ENCODE peak calls at places on chromosomes 6 and 20, in eight cellular contexts. Q, O, A, V, X, W, L and N are unnamed samples.

GRCh38 chr6:148177589-148178233 is 164.9 kb upstream of the SASH1 start:
- DNase-seq in Q (peak), O (peak), A (peak), V (peak), X (peak), W (peak), L (no peak), N (no peak)

GRCh38 chr6:69732045-69732444 is 64.8 kb downstream of the LMBRD1 start:
- DNase-seq in Q (peak), O (no peak), A (peak), V (no peak), X (no peak), W (no peak), L (no peak), N (no peak)

GRCh38 chr6:85593438-85594196 is at the start of gene SNX14:
- DNase-seq in Q (peak), O (peak), A (peak), V (peak), X (peak), W (peak), L (peak), N (peak)

GRCh38 chr6:153511896-153512496 is 380.9 kb upstream of the RGS17 start:
- DNase-seq in Q (peak), O (peak), A (peak), V (no peak), X (no peak), W (peak), L (no peak), N (no peak)

GRCh38 chr20:16701296-16701695 is 28.5 kb upstream of the SNRPB2 start:
- DNase-seq in Q (no peak), O (no peak), A (peak), V (no peak), X (no peak), W (no peak), L (no peak), N (no peak)

GRCh38 chr20:1633535-1633934 is 13.7 kb upstream of the SIRPB1 start:
- DNase-seq in Q (no peak), O (no peak), A (no peak), V (no peak), X (no peak), W (no peak), L (peak), N (no peak)

GRCh38 chr6:24974182-24975171 is 38.7 kb upstream of the RIPOR2 start:
- DNase-seq in Q (no peak), O (no peak), A (no peak), V (no peak), X (no peak), W (no peak), L (no peak), N (no peak)

GRCh38 chr20:45630366-45630765 is 718 bp downstream of the WFDC9 start:
- DNase-seq in Q (peak), O (no peak), A (peak), V (no peak), X (no peak), W (no peak), L (no peak), N (no peak)

GRCh38 chr6:20377623-20378265 is 23.9 kb upstream of the E2F3 start:
- DNase-seq in Q (peak), O (no peak), A (peak), V (no peak), X (no peak), W (peak), L (no peak), N (no peak)

GRCh38 chr6:30752164-30752927 is 8.0 kb upstream of the IER3 start:
- DNase-seq in Q (peak), O (peak), A (peak), V (peak), X (peak), W (peak), L (peak), N (no peak)

GRCh38 chr6:113596907-113597583 is 260.1 kb upstream of the MARCKS start:
- DNase-seq in Q (peak), O (no peak), A (peak), V (no peak), X (peak), W (peak), L (peak), N (no peak)

GRCh38 chr6:161139766-161140553 is 133.9 kb downstream of the AGPAT4 start:
- DNase-seq in Q (peak), O (no peak), A (peak), V (peak), X (no peak), W (no peak), L (no peak), N (no peak)

GRCh38 chr6:110951986-110952794 is 6.3 kb upstream of the GTF3C6 start:
- DNase-seq in Q (peak), O (no peak), A (peak), V (no peak), X (no peak), W (peak), L (no peak), N (no peak)

GRCh38 chr6:14442250-14442649 is 324.7 kb downstream of the CD83 start:
- DNase-seq in Q (no peak), O (no peak), A (no peak), V (no peak), X (no peak), W (no peak), L (no peak), N (no peak)

DNA sequence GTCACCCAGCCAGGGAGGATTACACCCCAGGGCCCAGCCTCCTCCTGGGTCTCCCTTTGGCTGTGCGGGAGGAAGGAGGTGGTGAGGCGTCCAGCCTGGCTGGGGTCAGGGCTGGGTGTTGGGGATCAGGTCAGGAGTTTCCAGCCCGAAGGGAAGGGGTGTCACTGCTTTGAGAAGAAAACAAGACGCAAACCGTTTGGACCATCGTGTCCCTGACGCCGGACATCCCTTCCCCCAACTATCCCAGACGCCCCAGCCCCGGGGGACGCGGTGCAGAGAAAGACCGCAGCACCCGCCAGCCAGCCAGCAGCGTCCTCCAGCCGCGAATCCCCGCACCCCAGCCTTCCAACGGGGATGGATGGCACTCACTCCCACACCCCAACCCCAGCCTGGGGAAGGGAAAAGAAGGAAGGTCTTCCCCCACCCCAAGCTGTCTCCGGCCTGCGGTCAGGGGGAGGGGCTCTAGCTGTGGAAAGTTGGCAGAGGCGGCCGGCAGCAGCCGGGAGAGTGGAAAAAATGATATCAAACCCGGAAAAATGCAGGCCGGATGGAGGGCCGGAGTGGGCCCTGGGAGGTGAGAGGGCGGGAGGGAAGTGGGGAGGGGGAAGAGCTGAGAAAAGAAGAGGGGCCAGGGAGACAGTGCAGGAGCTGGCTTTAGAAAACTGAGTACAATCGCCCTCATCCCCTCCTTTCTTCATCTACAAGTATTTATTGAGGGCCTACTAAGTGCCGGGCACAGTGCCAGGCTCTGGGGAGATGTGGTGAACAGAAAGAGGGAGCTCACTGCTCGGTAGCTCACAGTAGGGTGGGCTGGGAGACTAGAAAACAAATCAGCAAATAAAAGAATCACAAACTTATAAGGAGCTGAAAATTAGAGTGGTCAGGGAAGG is 10.6 kb downstream of the REM1 start:
- DNase-seq in Q (peak), O (peak), A (peak), V (peak), X (peak), W (peak), L (no peak), N (no peak)
- H3K4me3 ChIP-seq in Q (no peak), O (no peak), A (peak), V (peak), X (peak), W (no peak), L (no peak), N (no peak)

DNA sequence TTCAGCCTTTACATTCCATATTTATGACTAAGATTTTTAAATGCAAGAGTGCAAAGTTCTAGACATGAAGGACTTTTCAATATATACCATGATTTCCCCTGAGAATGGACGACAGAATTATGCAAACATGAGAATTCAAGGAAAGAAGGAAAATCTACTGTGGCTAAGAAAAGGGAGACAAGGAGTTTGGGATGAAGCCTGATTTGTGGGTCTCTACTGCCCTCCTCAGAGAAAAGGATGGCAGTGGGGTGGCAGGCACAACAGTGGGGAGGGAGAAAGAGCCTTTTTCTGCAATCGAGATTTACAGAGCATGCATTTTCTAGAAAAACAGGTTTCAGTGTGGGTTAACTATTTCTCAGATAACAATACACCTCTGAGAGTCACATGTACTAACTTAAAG is 466.9 kb upstream of the NRSN1 start:
- DNase-seq in Q (peak), O (peak), A (peak), V (no peak), X (no peak), W (peak), L (peak), N (no peak)
- TF ChIP-seq CTCF in Q (no peak), O (peak), A (peak), V (peak), X (peak), W (peak), L (peak), N (no peak)

DNA sequence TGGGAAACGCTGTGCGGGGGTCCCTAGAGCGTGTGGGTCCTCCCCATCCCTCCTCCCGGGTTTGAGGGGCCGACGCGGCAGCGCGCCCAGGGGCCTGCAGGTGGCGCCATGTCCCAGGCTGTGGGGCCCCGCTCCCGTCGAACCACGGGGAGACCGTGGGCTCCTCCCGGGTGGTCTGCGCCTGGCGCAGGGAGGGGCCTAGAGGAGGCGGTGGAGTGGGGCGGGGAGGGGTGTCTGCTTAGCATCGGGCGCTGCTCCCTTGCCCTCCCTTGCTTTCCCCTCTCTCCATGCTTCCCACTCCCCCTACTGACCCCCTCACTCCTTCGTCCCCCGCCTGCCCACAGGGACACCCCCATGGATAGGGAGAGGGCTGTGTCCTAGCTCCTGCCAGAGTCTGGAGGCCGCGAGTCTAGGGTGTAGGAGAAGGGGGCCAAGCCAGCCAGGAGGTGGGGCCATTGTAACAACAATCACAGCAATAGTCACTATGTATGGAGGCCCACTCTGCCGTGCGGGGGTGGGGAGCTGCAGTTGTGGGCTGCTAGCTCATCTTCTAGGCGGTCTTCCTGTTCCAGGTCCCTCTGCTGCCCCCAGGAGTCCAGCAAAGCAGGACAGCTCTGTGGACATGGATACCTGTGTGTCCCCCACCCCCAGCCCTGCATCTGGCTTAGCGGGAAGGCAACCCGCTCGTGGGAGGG is 51.7 kb downstream of the CHMP4B start:
- DNase-seq in Q (peak), O (peak), A (peak), V (peak), X (peak), W (peak), L (peak), N (no peak)
- H3K4me3 ChIP-seq in Q (peak), O (no peak), A (peak), V (peak), X (no peak), W (no peak), L (no peak), N (no peak)

DNA sequence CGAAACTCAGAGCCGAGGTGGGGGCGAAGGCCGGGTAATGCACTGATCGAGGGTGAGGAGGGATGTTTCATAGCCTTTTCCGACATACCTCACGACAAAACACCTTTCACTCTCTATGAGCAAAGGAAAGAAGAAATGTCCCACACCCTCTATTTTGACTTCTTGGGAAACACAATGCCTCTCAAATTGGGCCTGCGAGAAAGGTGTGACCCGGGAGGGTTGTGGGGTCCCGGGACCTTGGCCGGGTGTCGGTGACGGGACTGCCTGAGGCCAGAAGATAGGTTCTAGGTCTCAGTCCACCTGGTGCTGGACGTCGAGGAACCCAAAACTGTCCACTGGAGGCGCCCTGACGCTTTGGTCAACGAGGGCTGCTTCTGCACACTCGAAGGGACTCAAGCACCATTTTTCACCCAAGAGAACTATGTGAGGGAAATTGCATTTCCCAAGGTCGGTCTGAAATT is 41.1 kb upstream of the OSTM1 start:
- DNase-seq in Q (peak), O (peak), A (peak), V (peak), X (no peak), W (peak), L (peak), N (no peak)
- TF ChIP-seq CTCF in Q (peak), O (peak), A (peak), V (peak), X (no peak), W (peak), L (peak), N (peak)

GRCh38 chr6:134173007-134173690 is 120.7 kb upstream of the SLC2A12 start:
- DNase-seq in Q (peak), O (no peak), A (peak), V (no peak), X (no peak), W (peak), L (no peak), N (no peak)

GRCh38 chr6:134172020-134172766 is 119.8 kb upstream of the SLC2A12 start:
- DNase-seq in Q (peak), O (no peak), A (peak), V (no peak), X (no peak), W (no peak), L (no peak), N (no peak)

GRCh38 chr6:134169881-134170486 is 117.6 kb upstream of the SLC2A12 start:
- DNase-seq in Q (peak), O (no peak), A (peak), V (peak), X (no peak), W (peak), L (no peak), N (no peak)

GRCh38 chr6:134170844-134171243 is 118.4 kb upstream of the SLC2A12 start:
- DNase-seq in Q (peak), O (no peak), A (peak), V (peak), X (no peak), W (peak), L (no peak), N (no peak)

DNA sequence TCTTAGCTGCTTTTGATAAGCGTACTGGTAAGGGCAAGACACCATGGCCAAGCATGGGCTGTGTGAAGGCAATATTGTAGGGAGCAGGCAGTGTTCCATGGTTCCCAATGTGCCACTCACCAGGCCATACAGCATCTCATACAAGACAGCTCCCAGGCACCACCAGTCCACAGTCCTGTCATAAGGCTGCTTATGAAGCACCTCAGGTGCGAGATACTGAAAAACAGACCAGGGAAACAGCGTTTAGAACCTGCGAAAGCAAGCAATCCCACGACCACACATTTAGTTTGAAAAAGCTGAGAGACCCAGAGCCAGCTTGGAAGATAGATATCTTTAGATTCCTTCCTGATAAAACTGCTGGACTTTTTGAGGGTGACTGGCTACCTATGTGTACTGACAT is 119.1 kb upstream of the SLC2A12 start:
- DNase-seq in Q (peak), O (no peak), A (peak), V (no peak), X (no peak), W (peak), L (no peak), N (no peak)
- H3K4me3 ChIP-seq in Q (peak), O (peak), A (peak), V (peak), X (no peak), W (no peak), L (no peak), N (no peak)

GRCh38 chr6:56767435-56767834 is 124.7 kb upstream of the DST start:
- DNase-seq in Q (no peak), O (no peak), A (no peak), V (no peak), X (no peak), W (no peak), L (no peak), N (no peak)

GRCh38 chr6:56771929-56772607 is 129.4 kb upstream of the DST start:
- DNase-seq in Q (no peak), O (no peak), A (no peak), V (no peak), X (no peak), W (no peak), L (no peak), N (no peak)

GRCh38 chr6:56767892-56768531 is 125.3 kb upstream of the DST start:
- DNase-seq in Q (peak), O (no peak), A (no peak), V (no peak), X (no peak), W (no peak), L (no peak), N (no peak)

GRCh38 chr6:56771189-56771588 is 128.5 kb upstream of the DST start:
- DNase-seq in Q (no peak), O (no peak), A (no peak), V (no peak), X (no peak), W (no peak), L (no peak), N (no peak)

DNA sequence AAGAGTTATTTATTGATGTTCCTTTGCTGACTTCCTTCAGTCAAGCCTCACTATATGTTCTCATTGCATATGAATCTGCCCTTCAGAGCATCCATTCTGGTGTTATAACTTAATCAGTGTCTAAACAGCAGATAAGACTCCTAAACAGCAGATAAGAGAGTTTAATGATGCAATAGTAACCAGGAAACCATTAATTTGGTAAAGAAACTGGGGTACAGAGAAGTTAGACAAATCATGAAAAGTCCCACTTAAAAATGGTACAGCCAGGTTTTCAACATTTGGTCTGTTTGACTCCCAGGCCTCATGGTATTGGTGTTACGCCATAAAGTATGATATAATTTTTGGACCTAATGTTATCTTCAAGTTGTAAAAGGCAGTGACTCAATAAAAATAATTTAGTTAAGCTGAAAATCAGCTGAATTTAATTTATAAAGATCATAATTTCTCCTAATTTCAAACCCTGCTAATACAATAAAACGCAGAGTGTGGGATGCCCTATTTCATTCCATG is 127.4 kb upstream of the DST start:
- DNase-seq in Q (no peak), O (peak), A (no peak), V (no peak), X (no peak), W (peak), L (no peak), N (no peak)
- TF ChIP-seq CTCF in Q (no peak), O (no peak), A (no peak), V (no peak), X (no peak), W (no peak), L (no peak), N (no peak)

DNA sequence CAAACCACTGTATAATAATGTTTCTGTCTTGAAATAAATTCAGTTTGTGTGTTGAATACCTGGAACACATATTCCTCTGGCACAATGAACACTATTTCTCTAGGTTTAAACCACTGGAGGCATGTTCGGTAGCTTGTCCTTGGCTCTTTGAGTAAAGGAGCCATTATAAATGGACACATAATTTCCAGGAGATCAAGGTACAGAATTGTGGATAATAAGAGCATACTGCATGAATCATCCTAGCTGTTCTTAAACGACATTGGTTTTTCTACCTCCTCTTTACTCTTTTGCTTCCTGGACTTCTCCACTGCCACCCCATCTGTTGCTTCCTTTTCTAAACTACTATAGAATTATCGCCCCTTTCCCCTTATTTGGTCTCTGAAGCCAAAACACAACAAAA is 1.2 kb downstream of the CENPW start:
- DNase-seq in Q (no peak), O (no peak), A (no peak), V (no peak), X (no peak), W (no peak), L (no peak), N (no peak)
- H3K4me3 ChIP-seq in Q (peak), O (peak), A (peak), V (peak), X (peak), W (peak), L (peak), N (peak)

DNA sequence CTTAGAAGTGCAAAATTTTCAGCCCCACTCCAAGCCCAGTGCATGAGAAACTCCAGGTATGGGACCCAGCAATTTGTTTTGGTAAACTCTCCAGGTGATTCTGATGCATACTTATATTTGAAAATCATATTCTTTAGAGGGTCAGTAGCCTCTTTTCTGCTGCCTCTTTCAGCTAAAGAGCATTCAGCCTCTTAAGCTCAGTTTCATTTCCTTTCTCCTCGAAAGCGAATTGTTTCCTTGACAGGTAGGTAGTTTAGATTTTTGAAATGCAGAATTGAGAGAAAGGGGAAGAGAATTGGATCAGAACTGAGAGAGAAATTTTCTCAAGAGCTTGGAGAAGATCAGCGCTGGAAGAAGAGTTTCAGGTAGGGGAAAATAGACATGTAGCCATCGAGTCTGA is 995.8 kb upstream of the FLRT3 start:
- DNase-seq in Q (no peak), O (no peak), A (no peak), V (no peak), X (no peak), W (no peak), L (no peak), N (no peak)
- TF ChIP-seq CTCF in Q (no peak), O (no peak), A (no peak), V (no peak), X (no peak), W (no peak), L (no peak), N (no peak)